ENCODE peak calls at places on chromosomes 3 and 15, in seven cellular contexts. Y is A549, W is HCT116, F is PC-9, G is IMR-90, J is K562, H is endothelial cell of umbilical vein. N is an unnamed sample.

GRCh38 chr3:129268396-129268795 is 10.3 kb upstream of the HMCES start:
- DNase-seq in Y (no peak), W (no peak), F (no peak), G (no peak), J (no peak), H (no peak), N (no peak)

GRCh38 chr3:117439812-117440211 is 730.2 kb downstream of the TUSC7 start:
- DNase-seq in Y (peak; percentile 1), W (no peak), F (no peak), G (peak; percentile 45), J (no peak), H (no peak), N (no peak)

GRCh38 chr3:122392868-122393844 is 9.2 kb downstream of the FAM162A start:
- DNase-seq in Y (peak; percentile 43), W (no peak), F (peak; percentile 9), G (peak; percentile 66), J (peak; percentile 12), H (peak; percentile 56), N (peak; percentile 64)

GRCh38 chr3:112627419-112627818 is 13.5 kb downstream of the CCDC80 start:
- DNase-seq in Y (no peak), W (no peak), F (no peak), G (no peak), J (no peak), H (no peak), N (no peak)

GRCh38 chr3:72595927-72596610 is 252.2 kb downstream of the SHQ1 start:
- DNase-seq in Y (no peak), W (no peak), F (peak; percentile 27), G (no peak), J (no peak), H (no peak), N (no peak)

GRCh38 chr3:194404365-194405140 is 5.5 kb upstream of the GP5 start:
- DNase-seq in Y (no peak), W (peak; percentile 49), F (peak; percentile 38), G (peak; percentile 58), J (no peak), H (peak; percentile 69), N (peak; percentile 59)

GRCh38 chr15:80396094-80396493 is 8.1 kb upstream of the ARNT2 start:
- DNase-seq in Y (no peak), W (no peak), F (no peak), G (no peak), J (no peak), H (no peak), N (no peak)

GRCh38 chr15:66648588-66648987 is 53.4 kb upstream of the SMAD6 start:
- DNase-seq in Y (no peak), W (no peak), F (no peak), G (no peak), J (no peak), H (no peak), N (no peak)

GRCh38 chr15:54500330-54500729 is 522.1 kb downstream of the UNC13C start:
- DNase-seq in Y (no peak), W (no peak), F (no peak), G (no peak), J (no peak), H (no peak), N (no peak)

GRCh38 chr15:80188293-80188692 is 35.5 kb downstream of the FAH start:
- DNase-seq in Y (no peak), W (no peak), F (no peak), G (no peak), J (no peak), H (no peak), N (no peak)

GRCh38 chr3:124558898-124559649 is 171.2 kb upstream of the UMPS start:
- DNase-seq in Y (peak; percentile 36), W (peak; percentile 48), F (peak; percentile 76), G (peak; percentile 96), J (no peak), H (peak; percentile 91), N (no peak)

GRCh38 chr3:134348524-134348923 is 25.7 kb downstream of the AMOTL2 start:
- DNase-seq in Y (no peak), W (peak; percentile 48), F (peak; percentile 91), G (peak; percentile 80), J (no peak), H (no peak), N (no peak)

GRCh38 chr3:50003766-50004278 is 63.9 kb downstream of the RBM6 start:
- DNase-seq in Y (no peak), W (no peak), F (no peak), G (peak; percentile 12), J (no peak), H (no peak), N (no peak)

GRCh38 chr3:141578197-141578596 is 91.4 kb downstream of the RASA2 start:
- DNase-seq in Y (no peak), W (no peak), F (no peak), G (peak; percentile 80), J (no peak), H (no peak), N (no peak)

GRCh38 chr15:61227269-61228024 is 1.7 kb downstream of the RORA start:
- DNase-seq in Y (peak; percentile 26), W (no peak), F (peak; percentile 4), G (peak; percentile 50), J (no peak), H (peak; percentile 41), N (no peak)

GRCh38 chr15:97904196-97904572 is 56.3 kb upstream of the ARRDC4 start:
- DNase-seq in Y (peak; percentile 61), W (peak; percentile 41), F (peak; percentile 56), G (peak; percentile 44), J (peak; percentile 65), H (peak; percentile 39), N (peak; percentile 37)

GRCh38 chr15:59701880-59702279 is 12.8 kb upstream of the BNIP2 start:
- DNase-seq in Y (no peak), W (no peak), F (no peak), G (no peak), J (no peak), H (no peak), N (no peak)

GRCh38 chr15:67843571-67844387 is 3.9 kb upstream of the RNU6-1 start:
- DNase-seq in Y (no peak), W (no peak), F (no peak), G (peak; percentile 56), J (peak; percentile 30), H (peak; percentile 96), N (no peak)

GRCh38 chr3:181615666-181616065 is 96.1 kb upstream of the SOX2 start:
- DNase-seq in Y (no peak), W (no peak), F (no peak), G (no peak), J (no peak), H (no peak), N (no peak)

GRCh38 chr3:156246939-156247725 is 126.8 kb downstream of the KCNAB1 start:
- DNase-seq in Y (no peak), W (no peak), F (no peak), G (peak; percentile 9), J (no peak), H (no peak), N (no peak)

GRCh38 chr15:34126522-34126921 is 24.6 kb downstream of the PGBD4 start:
- DNase-seq in Y (no peak), W (no peak), F (no peak), G (no peak), J (no peak), H (no peak), N (no peak)

GRCh38 chr3:132443421-132443820 is 26.1 kb downstream of the DNAJC13 start:
- DNase-seq in Y (no peak), W (no peak), F (no peak), G (no peak), J (no peak), H (no peak), N (no peak)

GRCh38 chr15:100623301-100623700 is 20.9 kb downstream of the ASB7 start:
- DNase-seq in Y (no peak), W (no peak), F (no peak), G (no peak), J (no peak), H (no peak), N (no peak)

GRCh38 chr3:160707187-160707789 is 30.3 kb downstream of the ARL14 start:
- DNase-seq in Y (peak; percentile 23), W (peak; percentile 37), F (peak; percentile 21), G (peak; percentile 50), J (no peak), H (peak; percentile 43), N (peak; percentile 71)

GRCh38 chr15:92880796-92881569 is 19.1 kb upstream of the CHD2 start:
- DNase-seq in Y (no peak), W (no peak), F (no peak), G (no peak), J (no peak), H (no peak), N (peak; percentile 48)

GRCh38 chr15:43883571-43883970 is 56.8 kb downstream of the WDR76 start:
- DNase-seq in Y (no peak), W (no peak), F (no peak), G (no peak), J (no peak), H (no peak), N (no peak)
- H3K4me1 ChIP-seq in Y (no peaks in the 10 kb centered on the region), W (no peaks in the 10 kb centered on the region), F (no peaks in the 10 kb centered on the region), G (no peaks in the 10 kb centered on the region), J (no peaks in the 10 kb centered on the region), H (no peaks in the 10 kb centered on the region), N (no peaks in the 10 kb centered on the region)

DNA sequence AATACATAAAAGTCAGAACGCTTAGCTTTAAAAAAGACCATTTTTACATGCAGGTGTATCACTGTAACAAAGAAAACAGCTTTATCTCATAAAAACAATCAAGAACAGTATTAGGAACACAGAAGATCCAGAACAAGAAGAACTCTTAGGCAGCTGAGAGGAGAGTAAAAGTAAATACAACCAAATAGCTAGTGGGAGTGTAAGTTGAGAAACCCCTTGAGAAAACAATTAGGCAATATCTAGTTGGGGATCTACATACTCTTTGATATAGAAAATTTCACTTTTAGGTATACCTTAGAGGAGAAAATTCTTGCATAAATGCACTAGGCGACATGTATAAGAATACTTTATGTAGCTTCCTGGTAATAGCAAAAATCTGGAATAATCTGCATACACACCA is 7.5 kb downstream of the TMF1 start:
- DNase-seq in Y (no peak), W (no peak), F (no peak), G (no peak), J (no peak), H (no peak), N (no peak)
- H3K4me2 ChIP-seq in Y (no peak overlapping the region), W (no peak overlapping the region), F (no peak overlapping the region), G (no peak overlapping the region), J (no peak overlapping the region), H (no peak overlapping the region), N (no peak overlapping the region)

GRCh38 chr15:37015476-37015875 is 84.9 kb downstream of the MEIS2 start:
- DNase-seq in Y (no peak), W (no peak), F (no peak), G (no peak), J (no peak), H (no peak), N (no peak)

GRCh38 chr15:37015025-37015424 is 85.3 kb downstream of the MEIS2 start:
- DNase-seq in Y (no peak), W (no peak), F (no peak), G (no peak), J (no peak), H (no peak), N (no peak)

GRCh38 chr15:37017031-37017625 is 83.2 kb downstream of the MEIS2 start:
- DNase-seq in Y (no peak), W (no peak), F (no peak), G (no peak), J (no peak), H (no peak), N (no peak)

GRCh38 chr15:37014566-37014965 is 85.8 kb downstream of the MEIS2 start:
- DNase-seq in Y (no peak), W (no peak), F (no peak), G (no peak), J (no peak), H (no peak), N (no peak)

GRCh38 chr15:37016287-37016686 is 84.1 kb downstream of the MEIS2 start:
- DNase-seq in Y (no peak), W (no peak), F (no peak), G (peak; percentile 81), J (no peak), H (no peak), N (no peak)
- H3K4me3 ChIP-seq in Y (no peak overlapping the region), W (no peak overlapping the region), F (no peak overlapping the region), G (no peak overlapping the region), J (no peak overlapping the region), H (no peak overlapping the region), N (no peak overlapping the region)

GRCh38 chr3:187044206-187044605 is 95.1 kb downstream of the RPL39L start:
- DNase-seq in Y (no peak), W (no peak), F (no peak), G (no peak), J (no peak), H (peak; percentile 82), N (peak; percentile 19)
- H3K4me1 ChIP-seq in Y (peaks cover 18% of the 10 kb centered on the region), W (peaks cover 18% of the 10 kb centered on the region), F (no peaks in the 10 kb centered on the region), G (no peaks in the 10 kb centered on the region), J (peaks cover 18% of the 10 kb centered on the region), H (peaks cover 41% of the 10 kb centered on the region), N (peaks cover 54% of the 10 kb centered on the region)